ENCODE peak calls at places on chromosome 19, in nine cellular contexts. One of them, this sample, is unnamed.

GRCh38 chr19:3986260-3987041 is 1.2 kb upstream of the EEF2 start:
- DNase-seq in AG09319: no peak
- DNase-seq in T-helper 1 cell: peak; percentile 76
- DNase-seq in NCI-H1092 treated with DMSO at 0.1 percent for 48 hours: peak; percentile 79
- DNase-seq in SK-N-DZ: peak; percentile 76
- DNase-seq in uterus: no peak
- DNase-seq in WTC11: peak; percentile 77
- DNase-seq in ACHN: peak; percentile 80
- DNase-seq in stimulated activated naive CD4-positive, alpha-beta T cell: peak; percentile 39
- DNase-seq in this sample: no peak

GRCh38 chr19:43414554-43414953 is at the start of gene TEX101:
- DNase-seq in NCI-H1092 treated with DMSO at 0.1 percent for 48 hours: no peak
- DNase-seq in AG09319: no peak
- DNase-seq in stimulated activated naive CD4-positive, alpha-beta T cell: no peak
- DNase-seq in WTC11: no peak
- DNase-seq in uterus: no peak
- DNase-seq in SK-N-DZ: no peak
- DNase-seq in ACHN: no peak
- DNase-seq in T-helper 1 cell: no peak
- DNase-seq in this sample: no peak

GRCh38 chr19:58218899-58219298 is 9.8 kb upstream of the ZNF544 start:
- DNase-seq in WTC11: peak; percentile 61
- DNase-seq in NCI-H1092 treated with DMSO at 0.1 percent for 48 hours: no peak
- DNase-seq in T-helper 1 cell: peak; percentile 33
- DNase-seq in SK-N-DZ: no peak
- DNase-seq in stimulated activated naive CD4-positive, alpha-beta T cell: no peak
- DNase-seq in ACHN: peak; percentile 22
- DNase-seq in AG09319: no peak
- DNase-seq in uterus: no peak
- DNase-seq in this sample: peak; percentile 19

GRCh38 chr19:3966051-3967017 is 4.6 kb downstream of the DAPK3 start:
- DNase-seq in AG09319: no peak
- DNase-seq in T-helper 1 cell: no peak
- DNase-seq in SK-N-DZ: no peak
- DNase-seq in stimulated activated naive CD4-positive, alpha-beta T cell: no peak
- DNase-seq in NCI-H1092 treated with DMSO at 0.1 percent for 48 hours: no peak
- DNase-seq in uterus: no peak
- DNase-seq in ACHN: no peak
- DNase-seq in WTC11: no peak
- DNase-seq in this sample: no peak

GRCh38 chr19:15357906-15358305 is 21.7 kb downstream of the AKAP8 start:
- DNase-seq in uterus: no peak
- DNase-seq in stimulated activated naive CD4-positive, alpha-beta T cell: no peak
- DNase-seq in ACHN: no peak
- DNase-seq in T-helper 1 cell: no peak
- DNase-seq in SK-N-DZ: no peak
- DNase-seq in AG09319: no peak
- DNase-seq in NCI-H1092 treated with DMSO at 0.1 percent for 48 hours: no peak
- DNase-seq in WTC11: no peak
- DNase-seq in this sample: no peak

GRCh38 chr19:926595-927043 is 784 bp downstream of the ARID3A start:
- DNase-seq in T-helper 1 cell: peak; percentile 46
- DNase-seq in AG09319: no peak
- DNase-seq in stimulated activated naive CD4-positive, alpha-beta T cell: no peak
- DNase-seq in SK-N-DZ: no peak
- DNase-seq in NCI-H1092 treated with DMSO at 0.1 percent for 48 hours: no peak
- DNase-seq in uterus: no peak
- DNase-seq in ACHN: peak; percentile 27
- DNase-seq in WTC11: no peak
- DNase-seq in this sample: no peak

GRCh38 chr19:1312732-1313694 is 27.3 kb downstream of the EFNA2 start:
- DNase-seq in uterus: no peak
- DNase-seq in NCI-H1092 treated with DMSO at 0.1 percent for 48 hours: no peak
- DNase-seq in SK-N-DZ: no peak
- DNase-seq in stimulated activated naive CD4-positive, alpha-beta T cell: no peak
- DNase-seq in ACHN: peak; percentile 87
- DNase-seq in T-helper 1 cell: no peak
- DNase-seq in AG09319: no peak
- DNase-seq in WTC11: no peak
- DNase-seq in this sample: no peak

GRCh38 chr19:13118424-13119193 is 545 bp downstream of the NACC1 start:
- DNase-seq in NCI-H1092 treated with DMSO at 0.1 percent for 48 hours: peak; percentile 10
- DNase-seq in stimulated activated naive CD4-positive, alpha-beta T cell: peak; percentile 32
- DNase-seq in WTC11: peak; percentile 96
- DNase-seq in T-helper 1 cell: peak; percentile 30
- DNase-seq in uterus: peak; percentile 42
- DNase-seq in AG09319: no peak
- DNase-seq in ACHN: peak; percentile 43
- DNase-seq in SK-N-DZ: peak; percentile 53
- DNase-seq in this sample: peak; percentile 58

GRCh38 chr19:17337675-17338439 is 504 bp downstream of the GTPBP3 start:
- DNase-seq in uterus: no peak
- DNase-seq in ACHN: peak; percentile 21
- DNase-seq in WTC11: peak; percentile 48
- DNase-seq in AG09319: no peak
- DNase-seq in SK-N-DZ: no peak
- DNase-seq in NCI-H1092 treated with DMSO at 0.1 percent for 48 hours: peak; percentile 35
- DNase-seq in T-helper 1 cell: peak; percentile 46
- DNase-seq in stimulated activated naive CD4-positive, alpha-beta T cell: no peak
- DNase-seq in this sample: no peak

GRCh38 chr19:16244091-16244490 is 46.4 kb downstream of the AP1M1 start:
- DNase-seq in WTC11: no peak
- DNase-seq in NCI-H1092 treated with DMSO at 0.1 percent for 48 hours: no peak
- DNase-seq in T-helper 1 cell: peak; percentile 47
- DNase-seq in uterus: no peak
- DNase-seq in SK-N-DZ: no peak
- DNase-seq in ACHN: no peak
- DNase-seq in stimulated activated naive CD4-positive, alpha-beta T cell: no peak
- DNase-seq in AG09319: peak; percentile 25
- DNase-seq in this sample: no peak

GRCh38 chr19:13428352-13428751 is 77.9 kb downstream of the CACNA1A start:
- DNase-seq in uterus: no peak
- DNase-seq in T-helper 1 cell: no peak
- DNase-seq in stimulated activated naive CD4-positive, alpha-beta T cell: no peak
- DNase-seq in NCI-H1092 treated with DMSO at 0.1 percent for 48 hours: no peak
- DNase-seq in WTC11: peak; percentile 28
- DNase-seq in AG09319: no peak
- DNase-seq in ACHN: peak; percentile 14
- DNase-seq in SK-N-DZ: no peak
- DNase-seq in this sample: peak; percentile 32